ENCODE peak calls at places on chromosomes 1 and 21, in five cellular contexts. One of them, this sample, is unnamed.

GRCh38 chr21:35025206-35026152 is 23.6 kb downstream of the RUNX1 start:
- DNase-seq in mammary epithelial cell: no peak
- DNase-seq in activated B cell treated with CpG ODN at 0.5 μM for 24 hours: no peak
- DNase-seq in WTC11: no peak
- DNase-seq in sigmoid colon: no peak
- DNase-seq in this sample: no peak

GRCh38 chr1:195373831-195374230 is 1234.4 kb downstream of the KCNT2 start:
- DNase-seq in mammary epithelial cell: no peak
- DNase-seq in activated B cell treated with CpG ODN at 0.5 μM for 24 hours: no peak
- DNase-seq in WTC11: no peak
- DNase-seq in sigmoid colon: no peak
- DNase-seq in this sample: no peak

GRCh38 chr1:44907909-44908308 is 64.9 kb upstream of the PTCH2 start:
- DNase-seq in mammary epithelial cell: no peak
- DNase-seq in activated B cell treated with CpG ODN at 0.5 μM for 24 hours: no peak
- DNase-seq in WTC11: no peak
- DNase-seq in sigmoid colon: no peak
- DNase-seq in this sample: no peak

GRCh38 chr1:3922201-3922725 is 22.2 kb upstream of the C1orf174 start:
- DNase-seq in mammary epithelial cell: no peak
- DNase-seq in activated B cell treated with CpG ODN at 0.5 μM for 24 hours: no peak
- DNase-seq in WTC11: no peak
- DNase-seq in sigmoid colon: no peak
- DNase-seq in this sample: no peak

GRCh38 chr1:168834225-168834872 is 105.3 kb upstream of the DPT start:
- DNase-seq in mammary epithelial cell: peak; percentile 17
- DNase-seq in activated B cell treated with CpG ODN at 0.5 μM for 24 hours: no peak
- DNase-seq in WTC11: no peak
- DNase-seq in sigmoid colon: no peak
- DNase-seq in this sample: no peak

GRCh38 chr1:9529190-9529589 is 10.1 kb upstream of the SLC25A33 start:
- DNase-seq in mammary epithelial cell: peak; percentile 20
- DNase-seq in activated B cell treated with CpG ODN at 0.5 μM for 24 hours: no peak
- DNase-seq in WTC11: no peak
- DNase-seq in sigmoid colon: no peak
- DNase-seq in this sample: no peak

GRCh38 chr1:41160498-41161110 is 81.5 kb downstream of the SCMH1 start:
- DNase-seq in mammary epithelial cell: no peak
- DNase-seq in activated B cell treated with CpG ODN at 0.5 μM for 24 hours: no peak
- DNase-seq in WTC11: no peak
- DNase-seq in sigmoid colon: no peak
- DNase-seq in this sample: no peak

GRCh38 chr1:204367956-204368355 is 8.2 kb upstream of the PLEKHA6 start:
- DNase-seq in mammary epithelial cell: no peak
- DNase-seq in activated B cell treated with CpG ODN at 0.5 μM for 24 hours: no peak
- DNase-seq in WTC11: no peak
- DNase-seq in sigmoid colon: no peak
- DNase-seq in this sample: no peak

GRCh38 chr1:16718908-16719533 is 21.3 kb upstream of the RNU1-4 start:
- DNase-seq in mammary epithelial cell: peak; percentile 0
- DNase-seq in activated B cell treated with CpG ODN at 0.5 μM for 24 hours: no peak
- DNase-seq in WTC11: no peak
- DNase-seq in sigmoid colon: peak; percentile 65
- DNase-seq in this sample: no peak

GRCh38 chr1:97414682-97415312 is 506.0 kb downstream of the DPYD start:
- DNase-seq in mammary epithelial cell: no peak
- DNase-seq in activated B cell treated with CpG ODN at 0.5 μM for 24 hours: no peak
- DNase-seq in WTC11: no peak
- DNase-seq in sigmoid colon: no peak
- DNase-seq in this sample: no peak

GRCh38 chr21:16455978-16456377 is 726.2 kb downstream of the USP25 start:
- DNase-seq in mammary epithelial cell: no peak
- DNase-seq in activated B cell treated with CpG ODN at 0.5 μM for 24 hours: no peak
- DNase-seq in WTC11: no peak
- DNase-seq in sigmoid colon: no peak
- DNase-seq in this sample: no peak

GRCh38 chr21:16457498-16457897 is 727.7 kb downstream of the USP25 start:
- DNase-seq in mammary epithelial cell: no peak
- DNase-seq in activated B cell treated with CpG ODN at 0.5 μM for 24 hours: no peak
- DNase-seq in WTC11: no peak
- DNase-seq in sigmoid colon: no peak
- DNase-seq in this sample: no peak

GRCh38 chr21:16455526-16455925 is 725.7 kb downstream of the USP25 start:
- DNase-seq in mammary epithelial cell: no peak
- DNase-seq in activated B cell treated with CpG ODN at 0.5 μM for 24 hours: no peak
- DNase-seq in WTC11: no peak
- DNase-seq in sigmoid colon: no peak
- DNase-seq in this sample: no peak

DNA sequence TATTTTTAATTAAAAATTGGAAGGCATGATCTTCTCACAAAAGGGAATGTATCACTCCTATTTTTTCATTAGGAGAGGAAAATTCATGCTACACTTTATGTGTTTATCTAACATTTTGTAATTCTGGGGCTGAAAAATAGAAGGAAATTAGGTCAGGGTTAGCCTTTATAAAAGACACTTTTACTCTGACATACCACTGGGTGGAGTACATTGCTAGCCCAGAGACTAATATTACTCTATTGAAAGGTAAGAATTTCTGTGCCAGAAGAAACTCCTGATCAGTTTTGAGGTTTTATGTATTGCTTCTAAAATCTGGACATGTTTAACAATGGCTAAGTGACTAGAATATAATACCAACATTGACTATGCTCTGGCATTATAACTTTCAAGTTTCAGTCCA is 724.6 kb downstream of the USP25 start:
- DNase-seq in mammary epithelial cell: no peak
- DNase-seq in activated B cell treated with CpG ODN at 0.5 μM for 24 hours: no peak
- DNase-seq in WTC11: no peak
- DNase-seq in sigmoid colon: no peak
- DNase-seq in this sample: no peak
- TF ChIP-seq CTCF in mammary epithelial cell: peak; percentile 12
- TF ChIP-seq CTCF in activated B cell treated with CpG ODN at 0.5 μM for 24 hours: no peak
- TF ChIP-seq CTCF in WTC11: no peak
- TF ChIP-seq CTCF in sigmoid colon: no peak
- TF ChIP-seq CTCF in this sample: no peak

GRCh38 chr1:85240174-85240601 is 19.3 kb downstream of the C1orf52 start:
- DNase-seq in mammary epithelial cell: no peak
- DNase-seq in activated B cell treated with CpG ODN at 0.5 μM for 24 hours: no peak
- DNase-seq in WTC11: peak; percentile 56
- DNase-seq in sigmoid colon: no peak
- DNase-seq in this sample: peak; percentile 8

GRCh38 chr1:85237613-85238012 is 21.8 kb downstream of the C1orf52 start:
- DNase-seq in mammary epithelial cell: no peak
- DNase-seq in activated B cell treated with CpG ODN at 0.5 μM for 24 hours: no peak
- DNase-seq in WTC11: no peak
- DNase-seq in sigmoid colon: no peak
- DNase-seq in this sample: no peak

GRCh38 chr1:85244271-85245053 is 15.0 kb downstream of the C1orf52 start:
- DNase-seq in mammary epithelial cell: no peak
- DNase-seq in activated B cell treated with CpG ODN at 0.5 μM for 24 hours: no peak
- DNase-seq in WTC11: no peak
- DNase-seq in sigmoid colon: no peak
- DNase-seq in this sample: no peak

GRCh38 chr1:85243336-85243735 is 16.1 kb downstream of the C1orf52 start:
- DNase-seq in mammary epithelial cell: no peak
- DNase-seq in activated B cell treated with CpG ODN at 0.5 μM for 24 hours: no peak
- DNase-seq in WTC11: no peak
- DNase-seq in sigmoid colon: no peak
- DNase-seq in this sample: no peak

DNA sequence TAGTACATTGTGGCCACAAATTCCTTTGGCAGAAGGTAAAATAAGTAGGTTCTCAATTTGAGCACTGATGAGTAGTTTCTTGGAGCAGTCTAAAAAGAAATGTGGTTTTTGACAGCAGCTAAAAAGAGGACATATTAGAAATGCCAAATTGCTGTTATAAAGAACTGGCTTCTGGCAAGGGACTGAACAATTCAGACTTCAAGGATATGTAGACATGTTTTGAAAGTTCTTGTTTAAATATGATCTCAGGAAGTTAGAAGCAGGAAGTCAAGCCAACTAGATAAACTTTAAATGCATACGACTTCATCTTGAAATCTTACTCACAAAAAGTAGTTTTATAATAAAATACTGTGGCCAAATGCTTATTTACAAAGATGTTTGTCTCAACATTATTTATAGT is 18.8 kb downstream of the C1orf52 start:
- DNase-seq in mammary epithelial cell: no peak
- DNase-seq in activated B cell treated with CpG ODN at 0.5 μM for 24 hours: no peak
- DNase-seq in WTC11: no peak
- DNase-seq in sigmoid colon: no peak
- DNase-seq in this sample: no peak
- TF ChIP-seq CTCF in mammary epithelial cell: no peak
- TF ChIP-seq CTCF in activated B cell treated with CpG ODN at 0.5 μM for 24 hours: no peak
- TF ChIP-seq CTCF in WTC11: no peak
- TF ChIP-seq CTCF in sigmoid colon: no peak
- TF ChIP-seq CTCF in this sample: no peak

GRCh38 chr1:154193821-154194220 is 1.9 kb upstream of the TPM3 start:
- DNase-seq in mammary epithelial cell: peak; percentile 67
- DNase-seq in activated B cell treated with CpG ODN at 0.5 μM for 24 hours: no peak
- DNase-seq in WTC11: no peak
- DNase-seq in sigmoid colon: no peak
- DNase-seq in this sample: no peak

GRCh38 chr1:154198756-154199562 is 7.1 kb upstream of the TPM3 start:
- DNase-seq in mammary epithelial cell: peak; percentile 48
- DNase-seq in activated B cell treated with CpG ODN at 0.5 μM for 24 hours: no peak
- DNase-seq in WTC11: peak; percentile 23
- DNase-seq in sigmoid colon: no peak
- DNase-seq in this sample: peak; percentile 18

GRCh38 chr1:154199563-154199879 is 6.6 kb downstream of the CFAP141 start:
- DNase-seq in mammary epithelial cell: no peak
- DNase-seq in activated B cell treated with CpG ODN at 0.5 μM for 24 hours: no peak
- DNase-seq in WTC11: no peak
- DNase-seq in sigmoid colon: no peak
- DNase-seq in this sample: no peak
- TF ChIP-seq CTCF in mammary epithelial cell: no peak
- TF ChIP-seq CTCF in activated B cell treated with CpG ODN at 0.5 μM for 24 hours: no peak
- TF ChIP-seq CTCF in WTC11: no peak
- TF ChIP-seq CTCF in sigmoid colon: no peak
- TF ChIP-seq CTCF in this sample: no peak

GRCh38 chr1:119372493-119373086 is 4.0 kb downstream of the HAO2 start:
- DNase-seq in mammary epithelial cell: peak; percentile 57
- DNase-seq in activated B cell treated with CpG ODN at 0.5 μM for 24 hours: no peak
- DNase-seq in WTC11: peak; percentile 69
- DNase-seq in sigmoid colon: no peak
- DNase-seq in this sample: no peak
- TF ChIP-seq CTCF in mammary epithelial cell: peak; percentile 26
- TF ChIP-seq CTCF in activated B cell treated with CpG ODN at 0.5 μM for 24 hours: no peak
- TF ChIP-seq CTCF in WTC11: no peak
- TF ChIP-seq CTCF in sigmoid colon: no peak
- TF ChIP-seq CTCF in this sample: peak; percentile 46

GRCh38 chr1:50488403-50488802 is 65.2 kb upstream of the DMRTA2 start:
- DNase-seq in mammary epithelial cell: no peak
- DNase-seq in activated B cell treated with CpG ODN at 0.5 μM for 24 hours: no peak
- DNase-seq in WTC11: no peak
- DNase-seq in sigmoid colon: no peak
- DNase-seq in this sample: no peak
- TF ChIP-seq CTCF in mammary epithelial cell: no peak
- TF ChIP-seq CTCF in activated B cell treated with CpG ODN at 0.5 μM for 24 hours: no peak
- TF ChIP-seq CTCF in WTC11: no peak
- TF ChIP-seq CTCF in sigmoid colon: no peak
- TF ChIP-seq CTCF in this sample: no peak

GRCh38 chr1:26853156-26853555 is 9.8 kb upstream of the SFN start:
- DNase-seq in mammary epithelial cell: peak; percentile 96
- DNase-seq in activated B cell treated with CpG ODN at 0.5 μM for 24 hours: peak; percentile 67
- DNase-seq in WTC11: peak; percentile 91
- DNase-seq in sigmoid colon: peak; percentile 90
- DNase-seq in this sample: peak; percentile 44

GRCh38 chr1:26852701-26853100 is 10.2 kb upstream of the SFN start:
- DNase-seq in mammary epithelial cell: no peak
- DNase-seq in activated B cell treated with CpG ODN at 0.5 μM for 24 hours: no peak
- DNase-seq in WTC11: no peak
- DNase-seq in sigmoid colon: peak; percentile 59
- DNase-seq in this sample: no peak

GRCh38 chr1:26848947-26849774 is 13.8 kb upstream of the SFN start:
- DNase-seq in mammary epithelial cell: peak; percentile 100
- DNase-seq in activated B cell treated with CpG ODN at 0.5 μM for 24 hours: no peak
- DNase-seq in WTC11: no peak
- DNase-seq in sigmoid colon: no peak
- DNase-seq in this sample: no peak

GRCh38 chr1:26853600-26853999 is 9.3 kb upstream of the SFN start:
- DNase-seq in mammary epithelial cell: peak; percentile 48
- DNase-seq in activated B cell treated with CpG ODN at 0.5 μM for 24 hours: no peak
- DNase-seq in WTC11: no peak
- DNase-seq in sigmoid colon: peak; percentile 48
- DNase-seq in this sample: no peak

DNA sequence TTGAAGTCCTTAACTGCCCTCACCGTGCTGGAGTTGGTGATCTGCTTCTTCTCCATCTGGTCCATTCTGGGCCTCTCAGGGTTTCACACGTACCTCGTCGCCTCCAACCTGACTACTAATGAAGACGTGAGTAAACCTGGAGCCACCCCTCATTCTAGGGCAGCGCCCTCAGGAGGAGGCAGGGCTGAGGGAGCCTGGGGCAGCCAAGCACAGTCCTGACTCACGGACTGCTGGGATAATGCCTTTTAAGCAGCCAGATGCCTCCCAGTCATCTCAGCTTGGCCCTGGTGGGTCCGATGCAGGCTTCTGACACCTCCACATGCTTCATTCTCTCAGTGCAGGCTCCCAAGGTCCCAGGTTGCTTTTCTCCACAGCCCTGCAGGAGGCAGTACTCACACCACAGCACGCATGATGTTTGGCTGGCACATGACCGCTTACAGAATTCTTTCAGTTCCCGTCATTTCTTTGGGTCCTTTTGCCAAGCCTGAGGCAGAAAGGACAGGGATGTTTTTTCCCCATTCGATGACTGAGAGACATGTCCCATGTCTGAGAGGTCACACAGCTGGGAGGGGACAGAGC is 11.8 kb upstream of the SFN start:
- DNase-seq in mammary epithelial cell: no peak
- DNase-seq in activated B cell treated with CpG ODN at 0.5 μM for 24 hours: no peak
- DNase-seq in WTC11: no peak
- DNase-seq in sigmoid colon: no peak
- DNase-seq in this sample: no peak
- TF ChIP-seq CTCF in mammary epithelial cell: peak; percentile 32
- TF ChIP-seq CTCF in activated B cell treated with CpG ODN at 0.5 μM for 24 hours: no peak
- TF ChIP-seq CTCF in WTC11: no peak
- TF ChIP-seq CTCF in sigmoid colon: no peak
- TF ChIP-seq CTCF in this sample: peak; percentile 8

GRCh38 chr21:33924079-33924765 is 8.6 kb upstream of the ATP5PO start:
- DNase-seq in mammary epithelial cell: peak; percentile 52
- DNase-seq in activated B cell treated with CpG ODN at 0.5 μM for 24 hours: peak; percentile 75
- DNase-seq in WTC11: peak; percentile 94
- DNase-seq in sigmoid colon: peak; percentile 93
- DNase-seq in this sample: peak; percentile 68
- TF ChIP-seq CTCF in mammary epithelial cell: peak; percentile 92
- TF ChIP-seq CTCF in activated B cell treated with CpG ODN at 0.5 μM for 24 hours: peak; percentile 88
- TF ChIP-seq CTCF in WTC11: peak; percentile 84
- TF ChIP-seq CTCF in sigmoid colon: peak; percentile 94
- TF ChIP-seq CTCF in this sample: peak; percentile 85